ENCODE peak calls at places on chromosomes 3 and 15, in seven cellular contexts. Q, F, M, C, L, J and S are unnamed samples. For H3K36me3, the result is how much of the 10 kb centered on the place peaks cover.

GRCh38 chr15:97692317-97693015 is 268.0 kb upstream of the ARRDC4 start:
- DNase-seq in Q (no peak), F (no peak), M (peak), C (no peak), L (no peak), J (no peak), S (no peak)

GRCh38 chr3:178060406-178060805 is 475.8 kb upstream of the KCNMB2 start:
- DNase-seq in Q (peak), F (no peak), M (no peak), C (no peak), L (peak), J (no peak), S (no peak)

GRCh38 chr15:75043509-75044257 is 20.3 kb downstream of the PPCDC start:
- DNase-seq in Q (peak), F (peak), M (no peak), C (peak), L (peak), J (peak), S (peak)

GRCh38 chr15:92636950-92637481 is 18.6 kb downstream of the FAM174B start:
- DNase-seq in Q (no peak), F (no peak), M (no peak), C (peak), L (no peak), J (no peak), S (peak)

GRCh38 chr3:134749802-134750553 is 45.1 kb upstream of the EPHB1 start:
- DNase-seq in Q (no peak), F (no peak), M (no peak), C (no peak), L (no peak), J (no peak), S (no peak)

GRCh38 chr3:99892332-99892731 is 74.7 kb downstream of the CMSS1 start:
- DNase-seq in Q (no peak), F (no peak), M (no peak), C (no peak), L (no peak), J (no peak), S (no peak)

GRCh38 chr3:29281265-29282228 is 676 bp downstream of the RBMS3 start:
- DNase-seq in Q (peak), F (no peak), M (peak), C (no peak), L (peak), J (no peak), S (no peak)

GRCh38 chr3:123712077-123712860 is 127.4 kb upstream of the HACD2 start:
- DNase-seq in Q (no peak), F (no peak), M (peak), C (no peak), L (no peak), J (no peak), S (no peak)

GRCh38 chr3:49769516-49769915 is 16.8 kb downstream of the IP6K1 start:
- DNase-seq in Q (no peak), F (no peak), M (no peak), C (no peak), L (no peak), J (no peak), S (no peak)

GRCh38 chr3:125679258-125679657 is 84.0 kb upstream of the OSBPL11 start:
- DNase-seq in Q (no peak), F (no peak), M (no peak), C (no peak), L (no peak), J (no peak), S (no peak)
- TF ChIP-seq CTCF in Q (no peak), F (no peak), M (no peak), C (no peak), L (no peak), J (no peak), S (no peak)

DNA sequence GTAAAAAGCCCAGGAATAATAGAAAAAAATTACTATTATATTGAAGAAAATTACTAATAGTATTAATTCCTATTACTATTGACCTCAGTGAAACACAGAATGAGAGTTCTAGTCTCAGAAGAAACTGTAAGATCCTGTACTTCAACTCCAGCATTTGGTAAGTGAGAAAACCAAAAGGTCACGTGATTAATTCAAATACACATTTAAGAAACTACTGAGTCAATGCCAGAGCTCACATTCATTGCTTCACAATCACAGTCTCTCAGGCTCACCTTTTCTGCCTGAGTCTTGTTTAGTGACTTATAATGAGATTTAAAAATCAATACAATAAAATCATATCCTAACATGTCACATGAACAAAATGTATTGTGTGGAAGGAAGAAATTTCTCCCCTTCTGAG is 556.1 kb downstream of the FGF12 start:
- DNase-seq in Q (no peak), F (no peak), M (no peak), C (no peak), L (no peak), J (no peak), S (no peak)
- H3K36me3 ChIP-seq in Q (under half), F (under half), M (under half), C (under half), L (under half), J (under half), S (under half)

GRCh38 chr3:81695302-81695701 is 66.1 kb downstream of the GBE1 start:
- DNase-seq in Q (no peak), F (no peak), M (no peak), C (no peak), L (no peak), J (no peak), S (no peak)
- TF ChIP-seq CTCF in Q (no peak), F (no peak), M (no peak), C (no peak), L (no peak), J (no peak), S (no peak)

GRCh38 chr3:65438096-65438495 is 600.6 kb downstream of the MAGI1 start:
- DNase-seq in Q (no peak), F (no peak), M (no peak), C (no peak), L (no peak), J (no peak), S (no peak)

GRCh38 chr3:65433480-65433879 is 605.2 kb downstream of the MAGI1 start:
- DNase-seq in Q (no peak), F (no peak), M (no peak), C (no peak), L (no peak), J (no peak), S (no peak)

GRCh38 chr3:65438612-65439011 is 600.1 kb downstream of the MAGI1 start:
- DNase-seq in Q (no peak), F (no peak), M (no peak), C (no peak), L (no peak), J (no peak), S (no peak)

GRCh38 chr3:65439641-65440040 is 599.1 kb downstream of the MAGI1 start:
- DNase-seq in Q (peak), F (no peak), M (peak), C (peak), L (no peak), J (no peak), S (peak)

GRCh38 chr3:65436580-65436979 is 602.1 kb downstream of the MAGI1 start:
- DNase-seq in Q (peak), F (no peak), M (peak), C (no peak), L (no peak), J (no peak), S (no peak)
- H3K36me3 ChIP-seq in Q (under half), F (half or more), M (under half), C (under half), L (under half), J (under half), S (under half)

DNA sequence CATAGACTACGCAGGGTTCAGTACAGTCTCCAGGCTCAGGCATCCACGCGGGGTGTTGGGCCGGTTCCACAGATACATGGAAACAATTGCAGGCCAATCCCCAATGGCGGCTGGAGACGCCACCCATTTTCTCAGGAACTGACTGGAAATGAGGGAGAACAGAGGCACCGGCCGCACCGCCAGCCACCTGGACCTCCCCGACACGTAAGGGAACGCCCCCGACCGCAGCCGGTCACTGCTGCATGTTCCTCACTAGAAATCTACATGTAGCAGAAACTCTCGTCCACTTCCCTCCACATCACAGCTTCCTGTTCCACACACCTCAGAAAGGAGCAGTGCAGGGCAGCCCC is 29.2 kb downstream of the CYFIP1 start:
- DNase-seq in Q (no peak), F (no peak), M (no peak), C (no peak), L (no peak), J (no peak), S (no peak)
- TF ChIP-seq CTCF in Q (no peak), F (no peak), M (no peak), C (no peak), L (no peak), J (no peak), S (no peak)

GRCh38 chr3:151410891-151411559 is 26.5 kb upstream of the P2RY12 start:
- DNase-seq in Q (no peak), F (no peak), M (no peak), C (no peak), L (no peak), J (no peak), S (no peak)

GRCh38 chr3:151415289-151415688 is 30.7 kb upstream of the P2RY12 start:
- DNase-seq in Q (no peak), F (no peak), M (no peak), C (no peak), L (no peak), J (no peak), S (no peak)

GRCh38 chr3:151407928-151408327 is 23.4 kb upstream of the P2RY12 start:
- DNase-seq in Q (no peak), F (no peak), M (no peak), C (no peak), L (no peak), J (no peak), S (no peak)

GRCh38 chr3:151412989-151413388 is 28.4 kb upstream of the P2RY12 start:
- DNase-seq in Q (no peak), F (peak), M (no peak), C (no peak), L (no peak), J (no peak), S (no peak)
- H3K36me3 ChIP-seq in Q (under half), F (under half), M (under half), C (under half), L (under half), J (under half), S (under half)

GRCh38 chr15:49901867-49902775 is 216.9 kb downstream of the ATP8B4 start:
- DNase-seq in Q (no peak), F (no peak), M (no peak), C (no peak), L (no peak), J (no peak), S (no peak)
- TF ChIP-seq CTCF in Q (no peak), F (no peak), M (peak), C (no peak), L (peak), J (no peak), S (no peak)

DNA sequence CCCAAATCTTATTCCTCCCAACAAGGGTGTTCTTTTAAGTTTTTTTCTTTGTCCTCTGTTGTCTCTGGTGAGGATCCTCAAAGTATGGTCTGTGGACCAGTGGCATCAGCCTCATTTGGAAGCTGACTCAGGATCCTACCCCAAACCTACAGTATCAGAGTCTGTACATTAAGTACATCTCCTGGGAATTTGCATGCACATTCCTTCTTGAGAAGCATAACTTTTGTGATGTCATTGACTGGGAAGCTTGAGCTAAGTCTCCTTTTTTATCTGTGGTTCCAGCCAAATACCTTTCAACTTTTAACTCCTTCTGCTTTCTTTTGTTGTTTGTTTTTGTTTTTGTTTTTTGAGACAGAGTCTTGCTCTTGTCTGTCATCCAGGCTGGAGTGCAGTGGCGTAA is 40.5 kb downstream of the ARMC8 start:
- DNase-seq in Q (no peak), F (no peak), M (no peak), C (no peak), L (no peak), J (no peak), S (no peak)
- H3K36me3 ChIP-seq in Q (under half), F (half or more), M (half or more), C (half or more), L (half or more), J (under half), S (under half)